ENCODE peak calls at places on chromosomes 2 and 18, in five cellular contexts. G is anterior cingulate cortex, W is prostate gland, N is upper lobe of right lung, T is Peyer's patch. D is an unnamed sample.
A peak's percentile ranks its signal among the peaks of the same experiment; 100 is the strongest.

GRCh38 chr2:75089471-75089870 is 109.8 kb downstream of the TACR1 start:
- DNase-seq in N (no peak), W (no peak), G (no peak), T (no peak), D (no peak)

GRCh38 chr2:61762292-61762691 is 91.6 kb downstream of the FAM161A start:
- DNase-seq in W (no peak), G (no peak), N (no peak), T (no peak), D (no peak)

GRCh38 chr2:24231461-24231881 is 56.6 kb downstream of the FAM228A start:
- DNase-seq in W (no peak), T (no peak), N (no peak), G (peak; percentile 37), D (no peak)

GRCh38 chr2:226308981-226309380 is 490.6 kb downstream of the IRS1 start:
- DNase-seq in G (no peak), N (no peak), T (no peak), W (no peak), D (no peak)

GRCh38 chr2:100945930-100946607 is 56.0 kb upstream of the RPL31 start:
- DNase-seq in T (peak; percentile 9), W (no peak), N (no peak), G (no peak), D (no peak)

GRCh38 chr18:49862656-49863385 is 49.5 kb upstream of the ACAA2 start:
- DNase-seq in G (no peak), T (no peak), N (no peak), W (no peak), D (no peak)

GRCh38 chr18:33606621-33607020 is 28.6 kb downstream of the ASXL3 start:
- DNase-seq in W (no peak), G (no peak), N (no peak), T (no peak), D (peak; percentile 11)

GRCh38 chr2:54483426-54483825 is 27.3 kb downstream of the SPTBN1 start:
- DNase-seq in T (no peak), W (no peak), G (no peak), N (no peak), D (no peak)

GRCh38 chr2:174106736-174107135 is 141.6 kb upstream of the SP3 start:
- DNase-seq in W (no peak), G (no peak), N (no peak), T (no peak), D (no peak)

GRCh38 chr2:111930875-111931274 is 32.5 kb downstream of the MERTK start:
- DNase-seq in W (no peak), N (no peak), G (no peak), T (no peak), D (no peak)

GRCh38 chr18:77701977-77702376 is 452.3 kb downstream of the GALR1 start:
- DNase-seq in W (no peak), T (no peak), G (no peak), N (no peak), D (no peak)

GRCh38 chr2:232563580-232563979 is 13.1 kb downstream of the EIF4E2 start:
- DNase-seq in T (no peak), G (no peak), N (no peak), W (no peak), D (no peak)

GRCh38 chr2:1561259-1561658 is 148.0 kb downstream of the TPO start:
- DNase-seq in G (no peak), W (no peak), T (no peak), N (no peak), D (no peak)

GRCh38 chr2:206442854-206443734 is at the start of gene ADAM23:
- DNase-seq in T (peak; percentile 56), W (no peak), N (no peak), G (peak; percentile 90), D (peak; percentile 82)

GRCh38 chr2:205276071-205276777 is 406.1 kb upstream of the NRP2 start:
- DNase-seq in N (no peak), W (no peak), T (no peak), G (no peak), D (peak; percentile 11)

GRCh38 chr2:21422050-21422449 is 298.3 kb downstream of the TDRD15 start:
- DNase-seq in N (peak; percentile 83), T (no peak), W (no peak), G (peak; percentile 2), D (peak; percentile 36)

GRCh38 chr2:238227587-238228032 is 12.2 kb downstream of the HES6 start:
- DNase-seq in T (no peak), N (no peak), W (no peak), G (no peak), D (no peak)

GRCh38 chr2:55839182-55839819 is 84.3 kb downstream of the EFEMP1 start:
- DNase-seq in N (no peak), W (peak; percentile 83), T (no peak), G (no peak), D (no peak)

GRCh38 chr2:36650031-36650430 is 46.5 kb upstream of the VIT start:
- DNase-seq in W (peak; percentile 25), N (no peak), T (peak; percentile 78), G (no peak), D (no peak)

GRCh38 chr2:237278593-237278992 is 135.4 kb downstream of the COL6A3 start:
- DNase-seq in T (no peak), G (no peak), N (no peak), W (no peak), D (no peak)

GRCh38 chr2:105712166-105712915 is 32.4 kb upstream of the NCK2 start:
- DNase-seq in N (no peak), W (no peak), T (no peak), G (no peak), D (no peak)

GRCh38 chr2:105747997-105748396 is 3.3 kb downstream of the NCK2 start:
- DNase-seq in N (no peak), G (no peak), W (no peak), T (no peak), D (no peak)

D was measured in neuronal stem cell.